ENCODE peak calls at places on chromosomes 6 and 20, in ten cellular contexts. One of them, this sample, is unnamed.
A peak's percentile ranks its signal among the peaks of the same experiment; 100 is the strongest.

GRCh38 chr6:13724174-13724573 is 12.5 kb upstream of the RANBP9 start:
- DNase-seq in Peyer's patch: no peak
- DNase-seq in A549: peak; percentile 60
- DNase-seq in uterus: no peak
- DNase-seq in ascending aorta: no peak
- DNase-seq in astrocyte of the cerebellum: no peak
- DNase-seq in epithelial cell of proximal tubule: no peak
- DNase-seq in H9: no peak
- DNase-seq in psoas muscle: no peak
- DNase-seq in colonic mucosa: no peak
- DNase-seq in this sample: no peak

GRCh38 chr6:135905604-135906300 is 54.3 kb downstream of the PDE7B start:
- DNase-seq in psoas muscle: no peak
- DNase-seq in uterus: no peak
- DNase-seq in colonic mucosa: no peak
- DNase-seq in astrocyte of the cerebellum: no peak
- DNase-seq in ascending aorta: no peak
- DNase-seq in epithelial cell of proximal tubule: no peak
- DNase-seq in A549: no peak
- DNase-seq in Peyer's patch: no peak
- DNase-seq in H9: no peak
- DNase-seq in this sample: no peak

GRCh38 chr6:127119361-127120108 is 1.1 kb downstream of the RSPO3 start:
- DNase-seq in H9: peak; percentile 49
- DNase-seq in uterus: peak; percentile 29
- DNase-seq in psoas muscle: peak; percentile 21
- DNase-seq in epithelial cell of proximal tubule: no peak
- DNase-seq in astrocyte of the cerebellum: no peak
- DNase-seq in colonic mucosa: no peak
- DNase-seq in Peyer's patch: no peak
- DNase-seq in ascending aorta: no peak
- DNase-seq in A549: no peak
- DNase-seq in this sample: peak; percentile 18

GRCh38 chr6:41200296-41200900 is 551 bp downstream of the TREML2 start:
- DNase-seq in ascending aorta: no peak
- DNase-seq in epithelial cell of proximal tubule: no peak
- DNase-seq in uterus: no peak
- DNase-seq in psoas muscle: no peak
- DNase-seq in colonic mucosa: no peak
- DNase-seq in Peyer's patch: peak; percentile 64
- DNase-seq in astrocyte of the cerebellum: no peak
- DNase-seq in A549: no peak
- DNase-seq in H9: no peak
- DNase-seq in this sample: peak; percentile 33

GRCh38 chr20:90651-91050 is 3.2 kb downstream of the DEFB125 start:
- DNase-seq in colonic mucosa: no peak
- DNase-seq in astrocyte of the cerebellum: no peak
- DNase-seq in H9: no peak
- DNase-seq in Peyer's patch: no peak
- DNase-seq in epithelial cell of proximal tubule: peak; percentile 82
- DNase-seq in A549: no peak
- DNase-seq in uterus: no peak
- DNase-seq in psoas muscle: no peak
- DNase-seq in ascending aorta: no peak
- DNase-seq in this sample: no peak

GRCh38 chr6:35343092-35343834 is 905 bp downstream of the PPARD start:
- DNase-seq in colonic mucosa: peak; percentile 52
- DNase-seq in H9: no peak
- DNase-seq in ascending aorta: peak; percentile 77
- DNase-seq in epithelial cell of proximal tubule: no peak
- DNase-seq in psoas muscle: peak; percentile 45
- DNase-seq in Peyer's patch: peak; percentile 61
- DNase-seq in A549: no peak
- DNase-seq in astrocyte of the cerebellum: no peak
- DNase-seq in uterus: peak; percentile 45
- DNase-seq in this sample: peak; percentile 36

GRCh38 chr6:88869263-88870023 is 94.0 kb downstream of the RNGTT start:
- DNase-seq in uterus: no peak
- DNase-seq in ascending aorta: no peak
- DNase-seq in epithelial cell of proximal tubule: peak; percentile 31
- DNase-seq in colonic mucosa: no peak
- DNase-seq in psoas muscle: no peak
- DNase-seq in A549: no peak
- DNase-seq in Peyer's patch: no peak
- DNase-seq in astrocyte of the cerebellum: no peak
- DNase-seq in H9: no peak
- DNase-seq in this sample: no peak

GRCh38 chr6:30646450-30647038 is 389 bp upstream of the C6orf136 start:
- DNase-seq in A549: no peak
- DNase-seq in H9: peak; percentile 46
- DNase-seq in ascending aorta: peak; percentile 95
- DNase-seq in colonic mucosa: peak; percentile 92
- DNase-seq in Peyer's patch: peak; percentile 98
- DNase-seq in epithelial cell of proximal tubule: no peak
- DNase-seq in uterus: peak; percentile 92
- DNase-seq in astrocyte of the cerebellum: no peak
- DNase-seq in psoas muscle: peak; percentile 95
- DNase-seq in this sample: peak; percentile 94

GRCh38 chr20:59439243-59439642 is 138.8 kb downstream of the EDN3 start:
- DNase-seq in psoas muscle: no peak
- DNase-seq in H9: no peak
- DNase-seq in uterus: no peak
- DNase-seq in A549: no peak
- DNase-seq in Peyer's patch: no peak
- DNase-seq in ascending aorta: no peak
- DNase-seq in colonic mucosa: no peak
- DNase-seq in astrocyte of the cerebellum: no peak
- DNase-seq in epithelial cell of proximal tubule: no peak
- DNase-seq in this sample: no peak

GRCh38 chr6:98845201-98846020 is 11.0 kb downstream of the POU3F2 start:
- DNase-seq in H9: peak; percentile 90
- DNase-seq in A549: peak; percentile 72
- DNase-seq in astrocyte of the cerebellum: peak; percentile 88
- DNase-seq in Peyer's patch: peak; percentile 83
- DNase-seq in uterus: peak; percentile 50
- DNase-seq in epithelial cell of proximal tubule: no peak
- DNase-seq in colonic mucosa: peak; percentile 73
- DNase-seq in ascending aorta: peak; percentile 81
- DNase-seq in psoas muscle: peak; percentile 62
- DNase-seq in this sample: peak; percentile 89

DNA sequence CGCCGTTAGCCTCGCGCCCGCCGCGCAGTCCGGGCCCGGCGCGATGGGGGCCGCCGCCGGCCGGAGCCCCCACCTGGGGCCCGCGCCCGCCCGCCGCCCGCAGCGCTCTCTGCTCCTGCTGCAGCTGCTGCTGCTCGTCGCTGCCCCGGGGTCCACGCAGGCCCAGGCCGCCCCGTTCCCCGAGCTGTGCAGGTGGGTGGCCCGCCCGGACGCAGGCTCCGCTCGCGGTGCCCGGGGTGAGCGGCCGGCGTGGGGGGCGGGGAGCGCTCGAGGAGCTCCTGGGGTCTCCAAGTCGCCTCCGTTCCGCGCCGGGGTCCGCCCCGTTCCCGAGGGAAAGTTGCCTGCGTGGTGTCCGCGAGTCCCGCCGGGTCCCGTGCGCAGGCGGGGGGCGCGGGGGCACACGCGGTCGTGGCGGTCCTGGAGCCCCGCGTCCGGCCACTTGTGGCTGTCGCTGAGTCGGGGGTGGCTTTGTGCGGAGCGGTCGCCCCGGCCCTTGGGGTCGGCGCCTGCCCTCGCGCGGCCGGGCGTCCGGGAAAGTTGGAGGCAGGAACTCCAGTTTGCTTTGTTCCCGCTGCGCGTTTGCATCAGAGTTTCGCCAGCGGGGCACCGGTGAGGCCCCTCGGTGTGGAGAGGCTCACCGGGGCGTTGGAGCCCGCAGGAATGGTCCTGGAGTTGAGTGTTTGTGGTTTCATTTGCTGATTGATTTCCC is 476 bp downstream of the IGF2R start:
- DNase-seq in colonic mucosa: no peak
- DNase-seq in epithelial cell of proximal tubule: no peak
- DNase-seq in psoas muscle: peak; percentile 57
- DNase-seq in H9: no peak
- DNase-seq in uterus: peak; percentile 50
- DNase-seq in A549: no peak
- DNase-seq in astrocyte of the cerebellum: no peak
- DNase-seq in Peyer's patch: peak; percentile 62
- DNase-seq in ascending aorta: peak; percentile 73
- DNase-seq in this sample: peak; percentile 36
- TF ChIP-seq CTCF in colonic mucosa: no peak
- TF ChIP-seq CTCF in epithelial cell of proximal tubule: no peak
- TF ChIP-seq CTCF in psoas muscle: no peak
- TF ChIP-seq CTCF in H9: no peak
- TF ChIP-seq CTCF in uterus: peak; percentile 19
- TF ChIP-seq CTCF in A549: no peak
- TF ChIP-seq CTCF in astrocyte of the cerebellum: no peak
- TF ChIP-seq CTCF in Peyer's patch: no peak
- TF ChIP-seq CTCF in ascending aorta: no peak
- TF ChIP-seq CTCF in this sample: no peak

GRCh38 chr20:58268421-58268821 is 40.0 kb upstream of the ANKRD60 start:
- DNase-seq in colonic mucosa: peak; percentile 56
- DNase-seq in ascending aorta: no peak
- DNase-seq in uterus: no peak
- DNase-seq in A549: peak; percentile 23
- DNase-seq in Peyer's patch: no peak
- DNase-seq in epithelial cell of proximal tubule: no peak
- DNase-seq in H9: no peak
- DNase-seq in psoas muscle: no peak
- DNase-seq in astrocyte of the cerebellum: no peak
- DNase-seq in this sample: no peak

GRCh38 chr20:58260006-58260405 is 31.6 kb upstream of the ANKRD60 start:
- DNase-seq in epithelial cell of proximal tubule: no peak
- DNase-seq in colonic mucosa: no peak
- DNase-seq in ascending aorta: no peak
- DNase-seq in A549: no peak
- DNase-seq in uterus: no peak
- DNase-seq in Peyer's patch: no peak
- DNase-seq in psoas muscle: no peak
- DNase-seq in H9: no peak
- DNase-seq in astrocyte of the cerebellum: no peak
- DNase-seq in this sample: no peak

GRCh38 chr20:58261660-58262059 is 33.2 kb upstream of the ANKRD60 start:
- DNase-seq in uterus: no peak
- DNase-seq in ascending aorta: no peak
- DNase-seq in H9: no peak
- DNase-seq in psoas muscle: no peak
- DNase-seq in astrocyte of the cerebellum: no peak
- DNase-seq in A549: no peak
- DNase-seq in colonic mucosa: no peak
- DNase-seq in epithelial cell of proximal tubule: no peak
- DNase-seq in Peyer's patch: no peak
- DNase-seq in this sample: no peak

GRCh38 chr20:58267389-58268215 is 39.1 kb upstream of the ANKRD60 start:
- DNase-seq in epithelial cell of proximal tubule: no peak
- DNase-seq in A549: no peak
- DNase-seq in colonic mucosa: no peak
- DNase-seq in astrocyte of the cerebellum: no peak
- DNase-seq in uterus: no peak
- DNase-seq in Peyer's patch: no peak
- DNase-seq in ascending aorta: no peak
- DNase-seq in psoas muscle: no peak
- DNase-seq in H9: no peak
- DNase-seq in this sample: no peak

GRCh38 chr20:58264271-58264670 is 35.8 kb upstream of the ANKRD60 start:
- DNase-seq in Peyer's patch: peak; percentile 57
- DNase-seq in uterus: no peak
- DNase-seq in astrocyte of the cerebellum: no peak
- DNase-seq in H9: no peak
- DNase-seq in colonic mucosa: peak; percentile 38
- DNase-seq in epithelial cell of proximal tubule: no peak
- DNase-seq in A549: no peak
- DNase-seq in ascending aorta: no peak
- DNase-seq in psoas muscle: no peak
- DNase-seq in this sample: no peak
- TF ChIP-seq CTCF in Peyer's patch: no peak
- TF ChIP-seq CTCF in uterus: no peak
- TF ChIP-seq CTCF in astrocyte of the cerebellum: no peak
- TF ChIP-seq CTCF in H9: no peak
- TF ChIP-seq CTCF in colonic mucosa: no peak
- TF ChIP-seq CTCF in epithelial cell of proximal tubule: no peak
- TF ChIP-seq CTCF in A549: no peak
- TF ChIP-seq CTCF in ascending aorta: no peak
- TF ChIP-seq CTCF in psoas muscle: no peak
- TF ChIP-seq CTCF in this sample: no peak

GRCh38 chr6:76702187-76702586 is 629.7 kb upstream of the IMPG1 start:
- DNase-seq in astrocyte of the cerebellum: no peak
- DNase-seq in Peyer's patch: no peak
- DNase-seq in psoas muscle: no peak
- DNase-seq in A549: peak; percentile 1
- DNase-seq in ascending aorta: no peak
- DNase-seq in uterus: no peak
- DNase-seq in H9: no peak
- DNase-seq in colonic mucosa: no peak
- DNase-seq in epithelial cell of proximal tubule: no peak
- DNase-seq in this sample: no peak
- TF ChIP-seq CTCF in astrocyte of the cerebellum: no peak
- TF ChIP-seq CTCF in Peyer's patch: no peak
- TF ChIP-seq CTCF in psoas muscle: no peak
- TF ChIP-seq CTCF in A549: no peak
- TF ChIP-seq CTCF in ascending aorta: no peak
- TF ChIP-seq CTCF in uterus: no peak
- TF ChIP-seq CTCF in H9: no peak
- TF ChIP-seq CTCF in colonic mucosa: no peak
- TF ChIP-seq CTCF in epithelial cell of proximal tubule: no peak
- TF ChIP-seq CTCF in this sample: no peak

GRCh38 chr6:131730264-131730663 is 19.4 kb upstream of the CTAGE9 start:
- DNase-seq in uterus: no peak
- DNase-seq in Peyer's patch: no peak
- DNase-seq in astrocyte of the cerebellum: no peak
- DNase-seq in epithelial cell of proximal tubule: no peak
- DNase-seq in psoas muscle: no peak
- DNase-seq in ascending aorta: no peak
- DNase-seq in H9: no peak
- DNase-seq in colonic mucosa: no peak
- DNase-seq in A549: no peak
- DNase-seq in this sample: no peak

GRCh38 chr6:131728296-131728939 is 17.6 kb upstream of the CTAGE9 start:
- DNase-seq in astrocyte of the cerebellum: peak; percentile 26
- DNase-seq in ascending aorta: no peak
- DNase-seq in colonic mucosa: no peak
- DNase-seq in psoas muscle: no peak
- DNase-seq in Peyer's patch: no peak
- DNase-seq in epithelial cell of proximal tubule: no peak
- DNase-seq in A549: no peak
- DNase-seq in uterus: no peak
- DNase-seq in H9: no peak
- DNase-seq in this sample: no peak

GRCh38 chr6:131733376-131734016 is 22.7 kb upstream of the CTAGE9 start:
- DNase-seq in ascending aorta: peak; percentile 68
- DNase-seq in astrocyte of the cerebellum: peak; percentile 62
- DNase-seq in colonic mucosa: no peak
- DNase-seq in Peyer's patch: no peak
- DNase-seq in psoas muscle: no peak
- DNase-seq in A549: no peak
- DNase-seq in epithelial cell of proximal tubule: no peak
- DNase-seq in H9: no peak
- DNase-seq in uterus: peak; percentile 41
- DNase-seq in this sample: no peak

GRCh38 chr6:131729550-131729949 is 18.7 kb upstream of the CTAGE9 start:
- DNase-seq in astrocyte of the cerebellum: no peak
- DNase-seq in Peyer's patch: no peak
- DNase-seq in uterus: no peak
- DNase-seq in ascending aorta: no peak
- DNase-seq in epithelial cell of proximal tubule: no peak
- DNase-seq in colonic mucosa: no peak
- DNase-seq in psoas muscle: no peak
- DNase-seq in A549: no peak
- DNase-seq in H9: no peak
- DNase-seq in this sample: no peak

GRCh38 chr6:131731224-131731623 is 20.4 kb upstream of the CTAGE9 start:
- DNase-seq in epithelial cell of proximal tubule: no peak
- DNase-seq in A549: no peak
- DNase-seq in H9: no peak
- DNase-seq in Peyer's patch: no peak
- DNase-seq in astrocyte of the cerebellum: no peak
- DNase-seq in uterus: no peak
- DNase-seq in ascending aorta: no peak
- DNase-seq in colonic mucosa: no peak
- DNase-seq in psoas muscle: no peak
- DNase-seq in this sample: no peak
- TF ChIP-seq CTCF in epithelial cell of proximal tubule: no peak
- TF ChIP-seq CTCF in A549: no peak
- TF ChIP-seq CTCF in H9: no peak
- TF ChIP-seq CTCF in Peyer's patch: no peak
- TF ChIP-seq CTCF in astrocyte of the cerebellum: no peak
- TF ChIP-seq CTCF in uterus: no peak
- TF ChIP-seq CTCF in ascending aorta: no peak
- TF ChIP-seq CTCF in colonic mucosa: no peak
- TF ChIP-seq CTCF in psoas muscle: no peak
- TF ChIP-seq CTCF in this sample: no peak